ENCODE peak calls at places on chromosomes 5 and 9, in seven cellular contexts. E is GM23248, Q is HCT116, P is H9, V is neural progenitor cell, J is endothelial cell of umbilical vein, B is GM23338. N is an unnamed sample.
A peak's percentile ranks its signal among the peaks of the same experiment; 100 is the strongest.

GRCh38 chr5:87825583-87825982 is 412.9 kb upstream of the CCNH start:
- DNase-seq in E (no peak), Q (no peak), P (no peak), V (no peak), J (no peak), B (peak; percentile 7), N (no peak)

GRCh38 chr9:127216888-127217217 is 47.7 kb upstream of the GARNL3 start:
- DNase-seq in E (no peak), Q (no peak), P (no peak), V (no peak), J (no peak), B (no peak), N (no peak)

GRCh38 chr5:1285883-1286291 is 9.0 kb downstream of the TERT start:
- DNase-seq in E (no peak), Q (no peak), P (no peak), V (no peak), J (no peak), B (no peak), N (peak; percentile 29)

GRCh38 chr5:107526263-107526937 is 144.3 kb downstream of the EFNA5 start:
- DNase-seq in E (no peak), Q (no peak), P (no peak), V (no peak), J (peak; percentile 16), B (no peak), N (no peak)

GRCh38 chr9:113913426-113914195 is 37.5 kb downstream of the ZNF618 start:
- DNase-seq in E (peak; percentile 7), Q (no peak), P (peak; percentile 24), V (no peak), J (no peak), B (no peak), N (no peak)

GRCh38 chr5:66442951-66443445 is 153.2 kb upstream of the MAST4 start:
- DNase-seq in E (peak; percentile 19), Q (no peak), P (no peak), V (no peak), J (no peak), B (no peak), N (no peak)

GRCh38 chr5:128155793-128156192 is 72.2 kb downstream of the SLC12A2 start:
- DNase-seq in E (peak; percentile 1), Q (no peak), P (no peak), V (peak; percentile 3), J (no peak), B (no peak), N (no peak)

GRCh38 chr5:61322738-61323429 is 9.2 kb upstream of the ZSWIM6 start:
- DNase-seq in E (peak; percentile 28), Q (no peak), P (no peak), V (no peak), J (peak; percentile 94), B (peak; percentile 5), N (no peak)

GRCh38 chr5:76608833-76609232 is 14.4 kb downstream of the F2RL2 start:
- DNase-seq in E (peak; percentile 45), Q (peak; percentile 8), P (no peak), V (no peak), J (peak; percentile 64), B (no peak), N (peak; percentile 60)

GRCh38 chr9:14616188-14616982 is 76.8 kb downstream of the ZDHHC21 start:
- DNase-seq in E (peak; percentile 78), Q (peak; percentile 32), P (no peak), V (peak; percentile 70), J (peak; percentile 68), B (peak; percentile 86), N (peak; percentile 83)

GRCh38 chr9:4375424-4376195 is 75.7 kb upstream of the GLIS3 start:
- DNase-seq in E (peak; percentile 89), Q (peak; percentile 26), P (no peak), V (peak; percentile 52), J (peak; percentile 47), B (peak; percentile 30), N (no peak)

GRCh38 chr9:123481209-123481865 is 125.3 kb downstream of the CRB2 start:
- DNase-seq in E (no peak), Q (no peak), P (no peak), V (no peak), J (no peak), B (no peak), N (no peak)

GRCh38 chr5:77208507-77209163 is 1.8 kb upstream of the PDE8B start:
- DNase-seq in E (peak; percentile 19), Q (no peak), P (no peak), V (no peak), J (no peak), B (no peak), N (no peak)

GRCh38 chr9:105436753-105437152 is 11.1 kb upstream of the FSD1L start:
- DNase-seq in E (no peak), Q (no peak), P (no peak), V (no peak), J (no peak), B (no peak), N (no peak)

GRCh38 chr9:105435453-105435852 is 12.4 kb upstream of the FSD1L start:
- DNase-seq in E (no peak), Q (no peak), P (no peak), V (no peak), J (no peak), B (no peak), N (no peak)

GRCh38 chr9:105437704-105438103 is 10.1 kb upstream of the FSD1L start:
- DNase-seq in E (no peak), Q (no peak), P (no peak), V (no peak), J (no peak), B (no peak), N (no peak)

GRCh38 chr9:105439428-105439827 is 8.4 kb upstream of the FSD1L start:
- DNase-seq in E (peak; percentile 39), Q (no peak), P (no peak), V (no peak), J (no peak), B (no peak), N (no peak)

DNA sequence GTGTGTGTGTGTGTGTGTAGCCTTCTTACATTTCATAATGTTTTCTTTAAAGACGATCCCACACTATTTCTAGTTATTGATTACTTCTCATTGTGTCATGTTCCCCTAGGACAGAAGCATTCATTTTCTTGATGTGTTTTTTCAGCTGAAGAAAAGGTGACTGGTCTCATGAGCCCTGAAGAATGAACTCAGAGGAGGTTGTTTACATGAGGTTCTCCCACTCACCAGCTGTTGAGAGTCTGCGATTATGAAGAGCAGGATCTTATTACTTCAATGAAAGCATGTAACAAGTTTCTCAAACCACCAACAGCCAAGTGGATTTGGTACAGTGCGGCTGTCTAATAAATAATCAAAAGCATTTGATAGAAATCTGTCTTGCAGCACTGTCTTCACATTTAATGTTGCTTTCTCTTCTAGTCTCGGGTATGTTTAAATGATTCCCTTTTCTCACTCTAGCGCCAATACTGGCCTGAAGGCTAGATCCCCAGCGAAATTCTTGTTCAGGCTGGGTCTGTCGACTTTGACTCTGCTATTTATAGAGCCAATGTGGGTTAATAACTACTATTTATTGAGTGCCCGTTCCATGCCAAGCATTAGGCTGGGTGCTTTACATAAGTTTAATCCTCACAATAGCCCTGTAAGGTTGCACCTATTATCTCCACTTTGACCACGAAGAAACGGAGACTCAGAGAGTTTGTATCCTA is 9.5 kb upstream of the FSD1L start:
- DNase-seq in E (peak; percentile 73), Q (no peak), P (no peak), V (no peak), J (no peak), B (no peak), N (no peak)
- H4K20me1 ChIP-seq in E (no peaks in the 10 kb centered on the region), Q (no peaks in the 10 kb centered on the region), P (no peaks in the 10 kb centered on the region), V (no peaks in the 10 kb centered on the region), J (no peaks in the 10 kb centered on the region), B (no peaks in the 10 kb centered on the region), N (no peaks in the 10 kb centered on the region)

GRCh38 chr5:121031487-121031886 is 567.4 kb downstream of the PRR16 start:
- DNase-seq in E (peak; percentile 16), Q (no peak), P (no peak), V (no peak), J (no peak), B (no peak), N (no peak)
- H4K20me1 ChIP-seq in E (no peaks in the 10 kb centered on the region), Q (no peaks in the 10 kb centered on the region), P (no peaks in the 10 kb centered on the region), V (no peaks in the 10 kb centered on the region), J (no peaks in the 10 kb centered on the region), B (no peaks in the 10 kb centered on the region), N (no peaks in the 10 kb centered on the region)

DNA sequence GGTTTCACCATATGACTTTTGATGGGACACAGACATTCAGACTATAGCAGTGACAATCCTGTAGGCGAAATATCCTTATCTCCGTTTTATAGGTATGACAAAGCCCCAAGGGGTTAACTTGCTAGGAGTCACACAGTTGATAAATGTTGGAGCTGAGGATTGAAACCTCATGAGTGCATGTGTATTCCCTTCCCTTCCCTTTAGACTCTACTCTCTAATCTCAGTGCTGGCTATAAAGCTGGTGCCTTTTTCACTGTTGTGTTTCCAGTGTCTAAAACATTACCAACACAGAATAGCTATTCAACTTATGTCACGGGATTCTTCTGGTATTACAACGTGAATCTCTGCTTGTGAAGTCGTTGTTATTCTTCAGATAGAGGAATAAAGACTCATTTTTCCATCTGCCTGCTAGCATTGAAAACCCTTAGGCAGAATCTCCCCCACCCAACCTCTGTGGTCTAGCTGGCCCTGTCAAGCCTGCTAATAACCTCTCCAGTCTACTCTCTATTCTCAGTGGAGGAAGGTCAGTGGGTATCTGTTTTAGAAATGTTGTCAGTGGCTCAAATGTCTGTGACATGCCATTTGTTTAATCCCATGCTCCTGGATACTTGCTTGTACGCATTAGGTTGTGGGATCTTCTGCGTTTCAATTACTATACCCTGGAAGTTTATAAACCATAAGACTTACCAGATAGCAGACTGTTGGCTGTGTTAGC is 121.2 kb downstream of the TLE4 start:
- DNase-seq in E (no peak), Q (no peak), P (no peak), V (no peak), J (no peak), B (no peak), N (no peak)
- H4K20me1 ChIP-seq in E (no peaks in the 10 kb centered on the region), Q (no peaks in the 10 kb centered on the region), P (no peaks in the 10 kb centered on the region), V (peaks cover 100% of the 10 kb centered on the region), J (no peaks in the 10 kb centered on the region), B (no peaks in the 10 kb centered on the region), N (no peaks in the 10 kb centered on the region)

DNA sequence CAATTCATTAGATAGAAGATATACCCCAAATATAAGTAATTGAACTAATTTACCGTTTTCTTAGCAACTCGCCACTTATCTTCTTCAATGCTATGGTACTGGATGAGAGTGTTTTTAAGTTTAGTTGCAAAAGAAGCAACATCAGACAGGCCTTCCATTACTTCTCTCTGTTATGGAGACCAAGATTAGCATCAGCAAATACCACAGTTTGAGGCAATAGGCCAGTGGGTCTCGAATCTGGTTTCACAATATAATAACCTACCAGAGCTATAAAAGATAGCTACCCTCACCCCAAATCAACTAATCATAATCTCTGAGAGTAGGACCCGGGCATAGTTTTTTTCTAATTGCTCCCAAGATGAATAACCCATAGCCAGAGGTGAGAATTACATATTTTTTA is 5.1 kb downstream of the STARD4 start:
- DNase-seq in E (no peak), Q (no peak), P (no peak), V (no peak), J (no peak), B (no peak), N (no peak)
- H4K20me1 ChIP-seq in E (no peaks in the 10 kb centered on the region), Q (no peaks in the 10 kb centered on the region), P (no peaks in the 10 kb centered on the region), V (peaks cover 38% of the 10 kb centered on the region), J (peaks cover 12% of the 10 kb centered on the region), B (peaks cover 19% of the 10 kb centered on the region), N (no peaks in the 10 kb centered on the region)

DNA sequence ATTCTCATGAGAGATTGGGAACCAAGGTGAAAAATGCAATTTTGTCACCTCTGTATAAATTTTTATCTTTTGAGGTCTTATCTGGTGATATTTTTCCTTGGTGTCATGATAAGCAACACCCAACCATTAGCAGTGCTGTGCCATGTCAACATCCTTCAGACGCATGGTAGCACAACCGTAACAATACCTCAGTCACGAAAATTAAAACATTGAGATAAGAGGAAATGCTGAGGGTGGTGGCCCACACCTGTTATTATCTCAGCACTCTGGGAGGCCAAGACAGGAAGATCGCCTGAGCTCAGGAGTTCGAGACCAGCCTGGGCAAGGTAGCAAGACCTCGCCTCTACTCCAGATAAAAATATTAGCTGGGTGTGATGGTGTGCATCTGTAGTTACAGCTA is 32.7 kb downstream of the SLC46A2 start:
- DNase-seq in E (no peak), Q (no peak), P (no peak), V (no peak), J (no peak), B (no peak), N (no peak)
- H4K20me1 ChIP-seq in E (no peaks in the 10 kb centered on the region), Q (no peaks in the 10 kb centered on the region), P (peaks cover 3% of the 10 kb centered on the region), V (no peaks in the 10 kb centered on the region), J (no peaks in the 10 kb centered on the region), B (no peaks in the 10 kb centered on the region), N (no peaks in the 10 kb centered on the region)

N was measured in Karpas-422.